ENCODE peak calls at places on chromosomes 3 and 15, in four cellular contexts. D is A549, Z is K562, T is HepG2. X is an unnamed sample.

GRCh38 chr3:127667119-127667681 is 5.6 kb upstream of the ABTB1 start:
- DNase-seq in D (no peak), Z (no peak), T (no peak), X (no peak)

GRCh38 chr3:153295906-153296305 is 133.9 kb downstream of the RAP2B start:
- DNase-seq in D (no peak), Z (no peak), T (no peak), X (peak; percentile 77)

GRCh38 chr15:67783303-67783702 is 42.0 kb upstream of the SKOR1 start:
- DNase-seq in D (no peak), Z (no peak), T (no peak), X (no peak)

GRCh38 chr3:71421820-71422566 is 161.5 kb downstream of the FOXP1 start:
- DNase-seq in D (no peak), Z (no peak), T (no peak), X (no peak)

GRCh38 chr15:40310993-40311392 is 3.3 kb upstream of the PLCB2 start:
- DNase-seq in D (no peak), Z (no peak), T (no peak), X (no peak)

GRCh38 chr3:107242579-107242978 is 134.7 kb upstream of the CCDC54 start:
- DNase-seq in D (no peak), Z (no peak), T (no peak), X (no peak)

GRCh38 chr3:51949121-51949520 is 6.1 kb upstream of the GPR62 start:
- DNase-seq in D (no peak), Z (no peak), T (no peak), X (no peak)

GRCh38 chr15:94671845-94672524 is 440.6 kb downstream of the MCTP2 start:
- DNase-seq in D (peak; percentile 9), Z (no peak), T (no peak), X (peak; percentile 6)

GRCh38 chr3:178454714-178455113 is 81.5 kb upstream of the KCNMB2 start:
- DNase-seq in D (no peak), Z (no peak), T (no peak), X (peak; percentile 27)

GRCh38 chr3:127195417-127195816 is 2.5 kb downstream of the PRR23E start:
- DNase-seq in D (no peak), Z (no peak), T (no peak), X (no peak)

GRCh38 chr15:75063338-75063737 is 39.9 kb downstream of the PPCDC start:
- DNase-seq in D (no peak), Z (no peak), T (no peak), X (peak; percentile 74)

GRCh38 chr15:65391732-65392131 is 13.9 kb upstream of the IGDCC3 start:
- DNase-seq in D (no peak), Z (no peak), T (no peak), X (no peak)

GRCh38 chr15:48176957-48177356 is 1.1 kb downstream of the MYEF2 start:
- DNase-seq in D (no peak), Z (no peak), T (no peak), X (no peak)

GRCh38 chr15:68107142-68107541 is 53.0 kb downstream of the PIAS1 start:
- DNase-seq in D (no peak), Z (no peak), T (no peak), X (no peak)

GRCh38 chr3:73490453-73491311 is 134.1 kb downstream of the PDZRN3 start:
- DNase-seq in D (no peak), Z (no peak), T (peak; percentile 49), X (peak; percentile 70)

GRCh38 chr3:16513141-16514020 is at the start of gene RFTN1:
- DNase-seq in D (no peak), Z (no peak), T (no peak), X (peak; percentile 70)

GRCh38 chr3:127688416-127689265 is 15.9 kb downstream of the ABTB1 start:
- DNase-seq in D (no peak), Z (no peak), T (no peak), X (peak; percentile 65)

GRCh38 chr3:14784087-14784596 is 34.6 kb upstream of the FGD5 start:
- DNase-seq in D (no peak), Z (no peak), T (no peak), X (no peak)

GRCh38 chr3:85785766-85786165 is 827.0 kb downstream of the CADM2 start:
- DNase-seq in D (no peak), Z (no peak), T (no peak), X (no peak)

GRCh38 chr3:192237992-192238608 is 489.2 kb downstream of the FGF12 start:
- DNase-seq in D (no peak), Z (no peak), T (no peak), X (no peak)

GRCh38 chr3:17006143-17006839 is 121.5 kb downstream of the PLCL2 start:
- DNase-seq in D (no peak), Z (no peak), T (no peak), X (no peak)

GRCh38 chr15:70892912-70893560 is 410 bp downstream of the LRRC49 start:
- DNase-seq in D (peak; percentile 72), Z (no peak), T (peak; percentile 6), X (peak; percentile 79)

GRCh38 chr3:66466606-66467270 is 34.1 kb downstream of the LRIG1 start:
- DNase-seq in D (no peak), Z (no peak), T (no peak), X (no peak)

GRCh38 chr15:93286456-93286855 is 197.4 kb upstream of the RGMA start:
- DNase-seq in D (no peak), Z (no peak), T (no peak), X (no peak)

GRCh38 chr3:81242871-81243270 is 518.6 kb downstream of the GBE1 start:
- DNase-seq in D (peak; percentile 6), Z (no peak), T (peak; percentile 3), X (peak; percentile 3)

GRCh38 chr15:66698318-66698961 is 3.6 kb upstream of the SMAD6 start:
- DNase-seq in D (peak; percentile 88), Z (peak; percentile 61), T (peak; percentile 67), X (peak; percentile 56)

GRCh38 chr15:100468265-100468664 is 60.5 kb downstream of the CERS3 start:
- DNase-seq in D (peak; percentile 4), Z (no peak), T (no peak), X (no peak)

GRCh38 chr15:66196565-66196964 is 57.0 kb downstream of the MEGF11 start:
- DNase-seq in D (no peak), Z (no peak), T (no peak), X (peak; percentile 2)

GRCh38 chr3:112338021-112338726 is 5.2 kb downstream of the CD200 start:
- DNase-seq in D (no peak), Z (no peak), T (no peak), X (no peak)

GRCh38 chr15:82263350-82263749 is 732 bp downstream of the SAXO2 start:
- DNase-seq in D (peak; percentile 67), Z (no peak), T (peak; percentile 92), X (no peak)

GRCh38 chr15:48796930-48797329 is 13.9 kb downstream of the CEP152 start:
- DNase-seq in D (peak; percentile 9), Z (no peak), T (no peak), X (peak; percentile 90)

GRCh38 chr3:45646051-45646585 is 43.1 kb upstream of the SACM1L start:
- DNase-seq in D (no peak), Z (no peak), T (peak; percentile 46), X (no peak)

GRCh38 chr3:148797822-148798221 is 29.8 kb upstream of the CPB1 start:
- DNase-seq in D (no peak), Z (no peak), T (no peak), X (no peak)

GRCh38 chr15:85379403-85380131 is 836 bp upstream of the AKAP13 start:
- DNase-seq in D (peak; percentile 27), Z (no peak), T (no peak), X (no peak)
- TF ChIP-seq MAZ in D (no peak), Z (no peak), T (no peak), X (no peak)

GRCh38 chr3:30225021-30225420 is 381.4 kb upstream of the TGFBR2 start:
- DNase-seq in D (no peak), Z (no peak), T (no peak), X (no peak)
- TF ChIP-seq MAZ in D (no peak), Z (no peak), T (no peak), X (no peak)

DNA sequence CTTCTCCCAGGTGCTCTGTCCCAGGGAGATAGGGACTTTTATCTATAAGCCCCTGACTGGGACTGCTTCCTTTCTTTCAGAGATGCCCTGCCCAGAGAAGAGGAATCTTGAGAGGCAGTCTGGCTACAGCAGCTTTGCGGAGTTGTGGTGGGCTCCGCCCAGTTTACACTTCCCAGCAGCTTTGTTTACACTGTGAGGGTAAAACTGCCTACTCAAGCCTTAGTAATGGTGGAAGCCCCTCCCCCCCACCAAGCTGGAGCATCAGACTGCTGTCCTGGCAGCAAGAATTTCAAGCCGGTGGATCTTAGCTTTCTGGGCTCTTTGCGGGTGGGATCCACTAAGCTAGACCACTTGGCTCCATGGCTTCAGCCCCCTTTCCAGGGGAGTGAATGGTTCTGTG is 253.8 kb upstream of the ARL6 start:
- DNase-seq in D (no peak), Z (no peak), T (no peak), X (no peak)
- TF ChIP-seq MAZ in D (no peak), Z (no peak), T (no peak), X (no peak)

GRCh38 chr3:132448211-132448961 is 31.1 kb downstream of the DNAJC13 start:
- DNase-seq in D (no peak), Z (no peak), T (no peak), X (peak; percentile 69)
- TF ChIP-seq MAZ in D (no peak), Z (no peak), T (no peak), X (no peak)

DNA sequence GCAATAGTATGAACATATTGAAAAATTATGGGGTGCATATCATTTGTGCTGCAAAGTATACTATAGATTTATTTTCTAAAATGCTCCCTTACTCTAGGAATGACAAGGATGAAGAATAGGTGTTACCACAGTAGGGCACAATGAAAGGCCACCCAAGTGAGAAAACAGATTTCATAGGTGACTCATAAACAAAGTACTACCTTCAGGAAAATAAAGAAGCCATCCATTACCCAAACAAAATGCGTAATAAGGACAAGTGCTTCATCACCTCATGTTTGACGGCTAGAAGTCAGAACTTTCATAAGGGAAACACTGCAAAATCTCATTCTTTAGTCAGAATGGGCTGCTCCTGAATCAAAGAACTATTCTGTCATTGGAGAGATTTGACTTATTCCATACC is 116.6 kb downstream of the MFSD1 start:
- DNase-seq in D (no peak), Z (no peak), T (no peak), X (no peak)
- TF ChIP-seq MAZ in D (no peak), Z (no peak), T (no peak), X (no peak)

GRCh38 chr3:8658326-8659212 is 14.0 kb upstream of the SSUH2 start:
- DNase-seq in D (peak; percentile 81), Z (no peak), T (peak; percentile 93), X (peak; percentile 21)
- TF ChIP-seq MAZ in D (no peak), Z (no peak), T (no peak), X (no peak)

DNA sequence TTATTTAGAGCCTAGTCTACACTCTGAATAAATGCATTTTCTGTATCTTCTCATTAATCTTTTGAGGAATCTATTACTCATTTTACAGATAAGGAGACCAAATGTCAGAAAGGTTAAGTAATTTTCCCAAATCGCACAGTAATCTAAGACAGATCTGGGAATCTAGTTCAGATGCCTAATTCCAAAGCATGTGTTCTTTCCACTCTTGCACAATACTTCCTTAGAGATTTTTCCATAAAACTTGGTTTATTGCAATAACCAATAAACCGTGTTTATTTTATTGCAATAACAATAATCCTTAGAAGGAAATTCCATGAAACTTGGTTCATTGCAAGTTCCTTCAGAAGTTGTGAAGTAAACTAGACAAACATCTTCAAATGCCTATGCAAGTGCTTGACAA is 17.4 kb upstream of the COL8A1 start:
- DNase-seq in D (no peak), Z (no peak), T (no peak), X (peak; percentile 43)
- TF ChIP-seq MAZ in D (no peak), Z (no peak), T (no peak), X (no peak)